ENCODE peak calls at places on chromosomes 11 and 22, in four cellular contexts. One of them, this sample, is unnamed.

GRCh38 chr11:44600739-44601416 is 35.4 kb downstream of the CD82 start:
- DNase-seq in HepG2: no peak
- DNase-seq in GM12878: no peak
- DNase-seq in K562: no peak
- DNase-seq in this sample: no peak

GRCh38 chr22:24796860-24797259 is 9.2 kb upstream of the SGSM1 start:
- DNase-seq in GM12878: no peak
- DNase-seq in K562: no peak
- DNase-seq in HepG2: no peak
- DNase-seq in this sample: no peak

GRCh38 chr11:63862923-63863322 is 24.0 kb downstream of the MARK2 start:
- DNase-seq in GM12878: no peak
- DNase-seq in K562: no peak
- DNase-seq in HepG2: peak; percentile 89
- DNase-seq in this sample: no peak

GRCh38 chr11:35114901-35115687 is 23.9 kb upstream of the CD44 start:
- DNase-seq in HepG2: no peak
- DNase-seq in K562: no peak
- DNase-seq in GM12878: no peak
- DNase-seq in this sample: no peak

GRCh38 chr11:110763249-110764011 is 51.2 kb upstream of the ARHGAP20 start:
- DNase-seq in K562: no peak
- DNase-seq in HepG2: peak; percentile 3
- DNase-seq in GM12878: no peak
- DNase-seq in this sample: no peak

GRCh38 chr11:12864316-12865156 is 144.6 kb upstream of the RASSF10 start:
- DNase-seq in GM12878: no peak
- DNase-seq in K562: no peak
- DNase-seq in HepG2: no peak
- DNase-seq in this sample: peak; percentile 53

GRCh38 chr11:86196291-86196690 is 48.3 kb upstream of the EED start:
- DNase-seq in GM12878: no peak
- DNase-seq in K562: no peak
- DNase-seq in HepG2: no peak
- DNase-seq in this sample: no peak

GRCh38 chr11:46348986-46349401 is 1.7 kb downstream of the DGKZ start:
- DNase-seq in HepG2: no peak
- DNase-seq in K562: no peak
- DNase-seq in GM12878: no peak
- DNase-seq in this sample: no peak

GRCh38 chr11:109954534-109954933 is 138.7 kb upstream of the ZC3H12C start:
- DNase-seq in HepG2: no peak
- DNase-seq in GM12878: no peak
- DNase-seq in K562: no peak
- DNase-seq in this sample: no peak

GRCh38 chr11:92324890-92325289 is 100.3 kb downstream of the FAT3 start:
- DNase-seq in GM12878: no peak
- DNase-seq in K562: no peak
- DNase-seq in HepG2: no peak
- DNase-seq in this sample: no peak

GRCh38 chr11:100805509-100806199 is 118.6 kb downstream of the ARHGAP42 start:
- DNase-seq in K562: no peak
- DNase-seq in HepG2: no peak
- DNase-seq in GM12878: no peak
- DNase-seq in this sample: no peak

GRCh38 chr22:46501701-46502100 is 35.7 kb downstream of the CELSR1 start:
- DNase-seq in HepG2: no peak
- DNase-seq in K562: no peak
- DNase-seq in GM12878: no peak
- DNase-seq in this sample: no peak

GRCh38 chr11:76770642-76771445 is 12.3 kb upstream of the TSKU start:
- DNase-seq in K562: no peak
- DNase-seq in HepG2: peak; percentile 69
- DNase-seq in GM12878: no peak
- DNase-seq in this sample: no peak

GRCh38 chr11:12202911-12203310 is 92.5 kb downstream of the MICAL2 start:
- DNase-seq in GM12878: no peak
- DNase-seq in K562: no peak
- DNase-seq in HepG2: no peak
- DNase-seq in this sample: no peak

GRCh38 chr11:92793189-92793588 is 176.3 kb upstream of the MTNR1B start:
- DNase-seq in K562: no peak
- DNase-seq in HepG2: no peak
- DNase-seq in GM12878: no peak
- DNase-seq in this sample: peak; percentile 31

GRCh38 chr22:24867327-24868022 is 61.5 kb downstream of the SGSM1 start:
- DNase-seq in GM12878: no peak
- DNase-seq in HepG2: no peak
- DNase-seq in K562: no peak
- DNase-seq in this sample: no peak

GRCh38 chr11:10303558-10304363 is 1.1 kb upstream of the ADM start:
- DNase-seq in K562: peak; percentile 12
- DNase-seq in HepG2: peak; percentile 44
- DNase-seq in GM12878: no peak
- DNase-seq in this sample: peak; percentile 45

GRCh38 chr11:10302294-10302743 is 2.6 kb upstream of the ADM start:
- DNase-seq in K562: no peak
- DNase-seq in GM12878: no peak
- DNase-seq in HepG2: no peak
- DNase-seq in this sample: no peak

GRCh38 chr11:10301656-10302293 is 3.1 kb upstream of the ADM start:
- DNase-seq in K562: no peak
- DNase-seq in GM12878: no peak
- DNase-seq in HepG2: no peak
- DNase-seq in this sample: no peak

GRCh38 chr11:10304495-10305261 is at the start of gene ADM:
- DNase-seq in K562: peak; percentile 53
- DNase-seq in GM12878: no peak
- DNase-seq in HepG2: peak; percentile 90
- DNase-seq in this sample: peak; percentile 78

GRCh38 chr11:10302744-10303557 is 1.9 kb upstream of the ADM start:
- DNase-seq in GM12878: no peak
- DNase-seq in K562: peak; percentile 32
- DNase-seq in HepG2: peak; percentile 70
- DNase-seq in this sample: peak; percentile 62
- TF ChIP-seq ETV6 in GM12878: no peak
- TF ChIP-seq ETV6 in K562: no peak
- TF ChIP-seq ETV6 in HepG2: no peak
- TF ChIP-seq ETV6 in this sample: peak; percentile 22

GRCh38 chr11:75346296-75346695 is 5.2 kb downstream of the ARRB1 start:
- DNase-seq in HepG2: no peak
- DNase-seq in K562: no peak
- DNase-seq in GM12878: no peak
- DNase-seq in this sample: no peak

GRCh38 chr11:75344761-75345454 is 6.6 kb downstream of the ARRB1 start:
- DNase-seq in HepG2: no peak
- DNase-seq in GM12878: no peak
- DNase-seq in K562: no peak
- DNase-seq in this sample: no peak

GRCh38 chr11:75347781-75348613 is 3.5 kb downstream of the ARRB1 start:
- DNase-seq in K562: no peak
- DNase-seq in GM12878: no peak
- DNase-seq in HepG2: peak; percentile 64
- DNase-seq in this sample: no peak

GRCh38 chr11:75345455-75346224 is 5.8 kb downstream of the ARRB1 start:
- DNase-seq in HepG2: no peak
- DNase-seq in K562: no peak
- DNase-seq in GM12878: peak; percentile 61
- DNase-seq in this sample: no peak

DNA sequence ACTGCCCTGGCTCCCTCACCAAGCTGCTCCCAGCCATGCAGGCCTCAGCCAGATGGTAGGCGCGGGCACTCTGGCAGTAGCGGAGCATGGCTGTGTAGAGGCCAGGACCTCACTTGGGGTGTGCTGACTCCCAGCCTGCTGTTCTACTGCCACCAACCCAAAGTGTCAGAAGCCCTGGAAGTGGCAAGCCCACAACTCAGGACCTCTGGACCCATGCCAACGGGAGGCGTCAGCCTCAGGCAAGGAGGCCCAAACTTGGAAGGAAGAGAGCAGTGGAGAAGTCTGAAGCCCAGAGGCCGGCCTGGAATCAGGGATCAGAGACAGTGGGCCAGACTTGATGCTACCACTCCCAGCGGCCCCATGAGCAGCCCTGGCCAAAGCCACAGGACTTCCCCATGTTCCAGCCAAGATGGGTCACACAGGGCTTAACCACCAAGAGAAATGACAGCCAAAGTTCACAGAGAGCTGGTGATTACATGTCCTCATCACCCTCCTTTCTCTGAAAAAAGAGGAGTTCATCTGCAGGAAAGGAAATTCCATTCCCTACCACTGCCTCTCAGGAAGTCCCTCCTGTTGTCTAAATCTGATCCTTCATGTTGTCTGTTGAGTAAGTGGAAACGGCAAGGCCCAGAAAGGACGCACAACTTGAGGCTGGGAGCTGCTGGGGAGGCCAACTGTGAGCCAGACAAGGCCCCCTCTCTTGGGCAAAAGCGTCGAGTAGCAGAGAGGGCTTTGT is 4.4 kb downstream of the ARRB1 start:
- DNase-seq in GM12878: no peak
- DNase-seq in HepG2: no peak
- DNase-seq in K562: no peak
- DNase-seq in this sample: no peak
- TF ChIP-seq ETV6 in GM12878: no peak
- TF ChIP-seq ETV6 in HepG2: no peak
- TF ChIP-seq ETV6 in K562: no peak
- TF ChIP-seq ETV6 in this sample: no peak

DNA sequence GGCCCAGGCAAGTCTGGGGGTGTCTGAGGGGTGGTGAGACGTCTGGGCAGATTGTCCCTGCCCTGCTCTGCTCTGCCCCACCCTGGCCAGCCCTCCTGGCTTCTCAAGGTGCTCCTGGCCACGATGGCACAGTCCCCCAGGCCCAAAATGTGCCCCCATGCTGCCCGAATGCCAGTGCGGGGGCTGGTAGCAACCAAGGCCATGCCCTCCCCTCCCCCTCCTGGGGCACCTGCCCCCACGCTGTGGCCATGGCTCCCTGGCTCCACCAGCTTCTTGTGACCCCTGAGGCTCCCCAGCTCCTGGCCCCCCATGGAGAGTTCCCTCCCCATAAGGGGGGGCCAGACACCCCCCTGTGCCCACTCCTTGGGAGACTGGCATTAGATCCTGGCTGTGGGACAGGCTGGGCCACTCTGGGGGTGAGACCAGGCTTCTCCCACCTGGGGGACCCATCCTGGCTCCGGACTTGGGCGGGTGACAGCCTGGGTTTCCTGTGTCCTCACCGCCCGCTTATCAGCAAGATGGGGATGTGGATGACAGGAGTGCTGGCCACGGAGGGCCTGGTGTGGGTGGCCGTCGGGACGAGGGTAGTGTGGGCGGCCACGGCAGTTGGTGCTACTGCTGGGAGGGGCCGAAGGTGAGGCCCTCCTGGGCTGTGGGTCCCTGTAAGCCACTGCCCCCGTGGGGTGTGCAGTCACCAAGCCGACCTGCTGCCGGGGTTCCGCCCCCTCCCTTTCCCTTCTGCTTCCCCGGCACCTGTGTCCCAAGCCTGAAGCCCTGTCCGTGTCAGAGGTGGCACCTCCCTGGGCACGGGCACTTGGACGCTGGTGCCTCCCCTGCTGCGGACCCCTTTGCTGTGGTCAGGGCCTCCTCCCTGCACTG is 15.9 kb upstream of the MUC6 start:
- DNase-seq in HepG2: no peak
- DNase-seq in K562: no peak
- DNase-seq in GM12878: no peak
- DNase-seq in this sample: peak; percentile 10
- TF ChIP-seq ETV6 in HepG2: no peak
- TF ChIP-seq ETV6 in K562: no peak
- TF ChIP-seq ETV6 in GM12878: no peak
- TF ChIP-seq ETV6 in this sample: no peak

DNA sequence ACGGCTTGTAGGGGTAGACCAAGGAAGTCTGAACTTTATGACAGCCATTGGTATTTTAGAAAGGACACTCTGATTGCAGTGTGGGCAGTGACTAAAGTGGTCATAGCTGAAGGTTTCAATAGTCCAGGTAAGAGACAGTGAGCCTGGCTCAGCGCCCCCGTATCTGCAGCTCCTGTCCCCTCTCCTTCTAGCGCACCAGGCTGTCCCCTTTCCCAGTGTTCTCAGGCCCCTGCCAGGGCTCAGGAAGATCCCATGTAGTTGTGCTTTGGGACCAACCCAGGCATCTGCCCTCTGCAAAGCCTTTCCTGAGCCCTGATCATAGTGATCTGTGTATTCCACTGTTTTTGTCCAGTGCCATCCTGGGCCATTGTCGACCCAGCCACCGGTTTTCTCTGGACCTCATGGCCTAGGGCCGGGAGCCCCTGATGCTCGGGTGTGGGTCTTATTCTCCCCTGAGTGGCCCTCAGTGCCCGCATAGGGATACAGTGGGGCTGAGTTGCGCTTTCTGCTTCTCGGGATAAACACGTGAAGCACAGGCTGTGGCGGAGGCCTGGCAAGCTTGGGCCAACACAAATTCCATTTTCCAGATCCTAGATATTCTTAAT is 804.8 kb downstream of the TBC1D22A start:
- DNase-seq in HepG2: no peak
- DNase-seq in K562: no peak
- DNase-seq in GM12878: no peak
- DNase-seq in this sample: no peak
- TF ChIP-seq ETV6 in HepG2: no peak
- TF ChIP-seq ETV6 in K562: no peak
- TF ChIP-seq ETV6 in GM12878: no peak
- TF ChIP-seq ETV6 in this sample: no peak

GRCh38 chr11:70071996-70072395 is 6.1 kb upstream of the ANO1 start:
- DNase-seq in HepG2: no peak
- DNase-seq in K562: no peak
- DNase-seq in GM12878: no peak
- DNase-seq in this sample: no peak

GRCh38 chr11:70072471-70073187 is 5.5 kb upstream of the ANO1 start:
- DNase-seq in HepG2: no peak
- DNase-seq in K562: no peak
- DNase-seq in GM12878: no peak
- DNase-seq in this sample: no peak

GRCh38 chr11:70068950-70069349 is 9.2 kb upstream of the ANO1 start:
- DNase-seq in GM12878: no peak
- DNase-seq in HepG2: no peak
- DNase-seq in K562: no peak
- DNase-seq in this sample: no peak

GRCh38 chr11:70068345-70068744 is 9.8 kb upstream of the ANO1 start:
- DNase-seq in HepG2: no peak
- DNase-seq in GM12878: no peak
- DNase-seq in K562: no peak
- DNase-seq in this sample: no peak

GRCh38 chr11:70070736-70071135 is 7.4 kb upstream of the ANO1 start:
- DNase-seq in GM12878: no peak
- DNase-seq in K562: no peak
- DNase-seq in HepG2: no peak
- DNase-seq in this sample: no peak
- TF ChIP-seq ETV6 in GM12878: no peak
- TF ChIP-seq ETV6 in K562: no peak
- TF ChIP-seq ETV6 in HepG2: no peak
- TF ChIP-seq ETV6 in this sample: no peak

This sample was measured in WTC11.